ENCODE peak calls at places on chromosomes 6 and 20, in eight cellular contexts. One of them, this sample, is unnamed. For H3K4me1, the result is how much of the 10 kb centered on the place peaks cover.

GRCh38 chr6:54784021-54784420 is 62.5 kb upstream of the FAM83B start:
- DNase-seq in Karpas-422: no peak
- DNase-seq in lower lobe of right lung: no peak
- DNase-seq in stomach: no peak
- DNase-seq in fibroblast of lung: peak
- DNase-seq in thyroid gland: no peak
- DNase-seq in heart right ventricle: no peak
- DNase-seq in esophagus squamous epithelium: no peak
- DNase-seq in this sample: no peak

GRCh38 chr20:3930265-3931206 is 41.3 kb downstream of the PANK2 start:
- DNase-seq in heart right ventricle: no peak
- DNase-seq in thyroid gland: peak
- DNase-seq in lower lobe of right lung: no peak
- DNase-seq in stomach: no peak
- DNase-seq in Karpas-422: no peak
- DNase-seq in fibroblast of lung: no peak
- DNase-seq in esophagus squamous epithelium: no peak
- DNase-seq in this sample: no peak

GRCh38 chr20:52105045-52105572 is 86.5 kb downstream of the ZFP64 start:
- DNase-seq in lower lobe of right lung: no peak
- DNase-seq in stomach: no peak
- DNase-seq in Karpas-422: no peak
- DNase-seq in esophagus squamous epithelium: no peak
- DNase-seq in thyroid gland: peak
- DNase-seq in fibroblast of lung: peak
- DNase-seq in heart right ventricle: no peak
- DNase-seq in this sample: peak

GRCh38 chr6:136526196-136526930 is 23.9 kb downstream of the MAP7 start:
- DNase-seq in heart right ventricle: peak
- DNase-seq in esophagus squamous epithelium: no peak
- DNase-seq in fibroblast of lung: peak
- DNase-seq in lower lobe of right lung: peak
- DNase-seq in Karpas-422: no peak
- DNase-seq in thyroid gland: peak
- DNase-seq in stomach: peak
- DNase-seq in this sample: peak

GRCh38 chr6:34001706-34002645 is 143.9 kb downstream of the GRM4 start:
- DNase-seq in fibroblast of lung: no peak
- DNase-seq in thyroid gland: no peak
- DNase-seq in lower lobe of right lung: no peak
- DNase-seq in heart right ventricle: no peak
- DNase-seq in stomach: no peak
- DNase-seq in esophagus squamous epithelium: no peak
- DNase-seq in Karpas-422: no peak
- DNase-seq in this sample: no peak

GRCh38 chr6:82178084-82178758 is 69.3 kb downstream of the IBTK start:
- DNase-seq in esophagus squamous epithelium: no peak
- DNase-seq in Karpas-422: peak
- DNase-seq in lower lobe of right lung: no peak
- DNase-seq in heart right ventricle: no peak
- DNase-seq in stomach: no peak
- DNase-seq in fibroblast of lung: peak
- DNase-seq in thyroid gland: no peak
- DNase-seq in this sample: no peak

GRCh38 chr6:140641412-140641811 is 1267.0 kb upstream of the CITED2 start:
- DNase-seq in stomach: no peak
- DNase-seq in lower lobe of right lung: no peak
- DNase-seq in esophagus squamous epithelium: no peak
- DNase-seq in thyroid gland: no peak
- DNase-seq in Karpas-422: no peak
- DNase-seq in heart right ventricle: no peak
- DNase-seq in fibroblast of lung: no peak
- DNase-seq in this sample: no peak

GRCh38 chr6:146267946-146268345 is 239.1 kb downstream of the GRM1 start:
- DNase-seq in stomach: no peak
- DNase-seq in Karpas-422: no peak
- DNase-seq in thyroid gland: no peak
- DNase-seq in lower lobe of right lung: no peak
- DNase-seq in esophagus squamous epithelium: no peak
- DNase-seq in heart right ventricle: no peak
- DNase-seq in fibroblast of lung: no peak
- DNase-seq in this sample: no peak

GRCh38 chr20:23031346-23031745 is 3.8 kb upstream of the SSTR4 start:
- DNase-seq in esophagus squamous epithelium: no peak
- DNase-seq in thyroid gland: no peak
- DNase-seq in stomach: no peak
- DNase-seq in lower lobe of right lung: no peak
- DNase-seq in fibroblast of lung: no peak
- DNase-seq in heart right ventricle: no peak
- DNase-seq in Karpas-422: no peak
- DNase-seq in this sample: no peak

GRCh38 chr6:138287144-138287955 is 69.1 kb upstream of the PBOV1 start:
- DNase-seq in stomach: peak
- DNase-seq in lower lobe of right lung: peak
- DNase-seq in esophagus squamous epithelium: no peak
- DNase-seq in Karpas-422: peak
- DNase-seq in heart right ventricle: no peak
- DNase-seq in thyroid gland: peak
- DNase-seq in fibroblast of lung: no peak
- DNase-seq in this sample: peak

GRCh38 chr20:25011261-25011660 is 18.7 kb upstream of the APMAP start:
- DNase-seq in thyroid gland: no peak
- DNase-seq in Karpas-422: no peak
- DNase-seq in heart right ventricle: no peak
- DNase-seq in esophagus squamous epithelium: no peak
- DNase-seq in stomach: no peak
- DNase-seq in fibroblast of lung: no peak
- DNase-seq in lower lobe of right lung: no peak
- DNase-seq in this sample: peak

GRCh38 chr20:33689973-33690372 is 3.8 kb upstream of the E2F1 start:
- DNase-seq in esophagus squamous epithelium: no peak
- DNase-seq in stomach: no peak
- DNase-seq in lower lobe of right lung: no peak
- DNase-seq in heart right ventricle: no peak
- DNase-seq in Karpas-422: no peak
- DNase-seq in fibroblast of lung: peak
- DNase-seq in thyroid gland: no peak
- DNase-seq in this sample: no peak

GRCh38 chr20:22805219-22805618 is 220.8 kb upstream of the FOXA2 start:
- DNase-seq in Karpas-422: no peak
- DNase-seq in esophagus squamous epithelium: no peak
- DNase-seq in lower lobe of right lung: no peak
- DNase-seq in heart right ventricle: peak
- DNase-seq in thyroid gland: no peak
- DNase-seq in fibroblast of lung: peak
- DNase-seq in stomach: no peak
- DNase-seq in this sample: no peak

GRCh38 chr6:69722683-69723082 is 74.1 kb downstream of the LMBRD1 start:
- DNase-seq in fibroblast of lung: no peak
- DNase-seq in stomach: no peak
- DNase-seq in lower lobe of right lung: no peak
- DNase-seq in esophagus squamous epithelium: no peak
- DNase-seq in thyroid gland: no peak
- DNase-seq in heart right ventricle: no peak
- DNase-seq in Karpas-422: no peak
- DNase-seq in this sample: no peak

GRCh38 chr6:132814716-132815570 is 574 bp downstream of the RPS12 start:
- DNase-seq in heart right ventricle: peak
- DNase-seq in Karpas-422: no peak
- DNase-seq in thyroid gland: peak
- DNase-seq in esophagus squamous epithelium: peak
- DNase-seq in fibroblast of lung: peak
- DNase-seq in stomach: no peak
- DNase-seq in lower lobe of right lung: peak
- DNase-seq in this sample: no peak

GRCh38 chr6:18528084-18528743 is 141.1 kb downstream of the RNF144B start:
- DNase-seq in esophagus squamous epithelium: no peak
- DNase-seq in Karpas-422: peak
- DNase-seq in stomach: no peak
- DNase-seq in lower lobe of right lung: no peak
- DNase-seq in thyroid gland: no peak
- DNase-seq in fibroblast of lung: peak
- DNase-seq in heart right ventricle: no peak
- DNase-seq in this sample: no peak

DNA sequence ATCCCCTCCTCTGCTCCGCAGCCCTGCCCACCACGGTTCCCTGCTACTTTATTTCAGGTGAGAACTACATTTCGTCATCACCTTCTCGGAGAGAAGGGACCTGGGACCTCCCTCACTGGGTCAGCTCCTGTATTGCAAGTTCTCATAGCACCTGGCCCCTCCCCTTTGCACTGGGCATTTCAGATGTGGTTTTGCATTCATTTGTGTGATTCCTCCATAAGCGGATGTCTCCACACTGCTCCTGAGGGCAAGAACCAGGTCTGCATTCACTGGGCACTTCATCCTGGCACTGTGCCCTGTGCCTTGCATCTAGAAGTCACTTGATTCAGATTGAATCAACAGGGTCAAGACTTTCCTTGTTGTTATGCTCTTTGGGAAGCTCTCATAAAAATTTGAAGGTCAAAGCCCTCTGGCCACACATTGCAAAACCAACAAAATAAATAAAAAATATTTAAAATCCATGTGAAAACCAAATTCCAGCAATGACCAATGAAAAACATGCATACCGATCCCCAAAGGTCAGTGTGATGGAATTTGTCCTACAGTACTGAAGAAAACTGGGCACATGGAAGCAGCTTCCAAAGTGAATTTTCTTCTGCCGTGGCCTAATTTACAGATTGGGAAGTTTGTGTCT is 89.1 kb upstream of the F13A1 start:
- DNase-seq in heart right ventricle: no peak
- DNase-seq in fibroblast of lung: no peak
- DNase-seq in lower lobe of right lung: no peak
- DNase-seq in Karpas-422: no peak
- DNase-seq in thyroid gland: peak
- DNase-seq in stomach: no peak
- DNase-seq in esophagus squamous epithelium: no peak
- DNase-seq in this sample: no peak
- H3K4me1 ChIP-seq in heart right ventricle: under half
- H3K4me1 ChIP-seq in fibroblast of lung: under half
- H3K4me1 ChIP-seq in lower lobe of right lung: under half
- H3K4me1 ChIP-seq in Karpas-422: under half
- H3K4me1 ChIP-seq in thyroid gland: under half
- H3K4me1 ChIP-seq in stomach: under half
- H3K4me1 ChIP-seq in esophagus squamous epithelium: under half
- H3K4me1 ChIP-seq in this sample: under half

GRCh38 chr20:35305682-35306556 is 13.7 kb upstream of the FAM83C start:
- DNase-seq in esophagus squamous epithelium: peak
- DNase-seq in heart right ventricle: no peak
- DNase-seq in lower lobe of right lung: no peak
- DNase-seq in Karpas-422: no peak
- DNase-seq in fibroblast of lung: peak
- DNase-seq in thyroid gland: no peak
- DNase-seq in stomach: peak
- DNase-seq in this sample: peak

GRCh38 chr20:35302421-35303335 is 10.5 kb upstream of the FAM83C start:
- DNase-seq in Karpas-422: no peak
- DNase-seq in thyroid gland: no peak
- DNase-seq in lower lobe of right lung: no peak
- DNase-seq in esophagus squamous epithelium: no peak
- DNase-seq in heart right ventricle: no peak
- DNase-seq in stomach: no peak
- DNase-seq in fibroblast of lung: peak
- DNase-seq in this sample: no peak

GRCh38 chr20:35304956-35305355 is 12.7 kb upstream of the FAM83C start:
- DNase-seq in heart right ventricle: no peak
- DNase-seq in lower lobe of right lung: no peak
- DNase-seq in esophagus squamous epithelium: no peak
- DNase-seq in Karpas-422: no peak
- DNase-seq in thyroid gland: no peak
- DNase-seq in fibroblast of lung: no peak
- DNase-seq in stomach: no peak
- DNase-seq in this sample: no peak

GRCh38 chr20:35303382-35303734 is 11.1 kb upstream of the FAM83C start:
- DNase-seq in lower lobe of right lung: no peak
- DNase-seq in esophagus squamous epithelium: no peak
- DNase-seq in heart right ventricle: no peak
- DNase-seq in stomach: no peak
- DNase-seq in thyroid gland: no peak
- DNase-seq in Karpas-422: no peak
- DNase-seq in fibroblast of lung: no peak
- DNase-seq in this sample: no peak

GRCh38 chr20:35303735-35304431 is 11.7 kb upstream of the FAM83C start:
- DNase-seq in Karpas-422: peak
- DNase-seq in stomach: peak
- DNase-seq in lower lobe of right lung: peak
- DNase-seq in thyroid gland: peak
- DNase-seq in fibroblast of lung: peak
- DNase-seq in esophagus squamous epithelium: peak
- DNase-seq in heart right ventricle: peak
- DNase-seq in this sample: peak
- H3K4me1 ChIP-seq in Karpas-422: under half
- H3K4me1 ChIP-seq in stomach: under half
- H3K4me1 ChIP-seq in lower lobe of right lung: under half
- H3K4me1 ChIP-seq in thyroid gland: under half
- H3K4me1 ChIP-seq in fibroblast of lung: half or more
- H3K4me1 ChIP-seq in esophagus squamous epithelium: under half
- H3K4me1 ChIP-seq in heart right ventricle: under half
- H3K4me1 ChIP-seq in this sample: under half

DNA sequence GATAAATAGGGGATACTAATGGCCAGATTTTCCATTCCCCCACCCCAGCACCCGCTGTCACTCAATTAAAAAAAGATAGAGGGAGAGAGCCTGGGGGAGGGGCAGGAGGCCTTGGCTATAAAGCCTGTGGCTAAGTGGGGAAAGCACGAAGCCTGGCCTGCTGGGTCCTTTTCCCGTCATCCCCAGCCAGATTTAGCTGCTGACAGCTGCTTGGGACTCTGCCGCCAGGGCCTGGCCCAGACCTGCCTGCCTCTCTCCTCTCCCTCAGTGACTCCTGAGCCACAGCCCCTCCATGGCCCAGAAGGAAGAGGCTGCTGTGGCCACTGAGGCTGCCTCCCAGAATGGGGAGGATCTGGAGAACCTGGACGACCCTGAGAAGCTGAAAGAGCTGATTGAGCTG is at the start of gene APOBEC2:
- DNase-seq in lower lobe of right lung: no peak
- DNase-seq in fibroblast of lung: no peak
- DNase-seq in Karpas-422: no peak
- DNase-seq in heart right ventricle: peak
- DNase-seq in stomach: no peak
- DNase-seq in thyroid gland: no peak
- DNase-seq in esophagus squamous epithelium: no peak
- DNase-seq in this sample: no peak
- H3K4me1 ChIP-seq in lower lobe of right lung: under half
- H3K4me1 ChIP-seq in fibroblast of lung: under half
- H3K4me1 ChIP-seq in Karpas-422: under half
- H3K4me1 ChIP-seq in heart right ventricle: under half
- H3K4me1 ChIP-seq in stomach: under half
- H3K4me1 ChIP-seq in thyroid gland: under half
- H3K4me1 ChIP-seq in esophagus squamous epithelium: under half
- H3K4me1 ChIP-seq in this sample: half or more

GRCh38 chr6:43680583-43681120 is 6.9 kb downstream of the MRPS18A start:
- DNase-seq in lower lobe of right lung: no peak
- DNase-seq in fibroblast of lung: no peak
- DNase-seq in stomach: no peak
- DNase-seq in thyroid gland: no peak
- DNase-seq in Karpas-422: no peak
- DNase-seq in esophagus squamous epithelium: no peak
- DNase-seq in heart right ventricle: no peak
- DNase-seq in this sample: no peak
- H3K4me1 ChIP-seq in lower lobe of right lung: under half
- H3K4me1 ChIP-seq in fibroblast of lung: under half
- H3K4me1 ChIP-seq in stomach: under half
- H3K4me1 ChIP-seq in thyroid gland: under half
- H3K4me1 ChIP-seq in Karpas-422: under half
- H3K4me1 ChIP-seq in esophagus squamous epithelium: under half
- H3K4me1 ChIP-seq in heart right ventricle: under half
- H3K4me1 ChIP-seq in this sample: under half

GRCh38 chr6:170415318-170415717 is 108.8 kb downstream of the FAM120B start:
- DNase-seq in Karpas-422: no peak
- DNase-seq in fibroblast of lung: no peak
- DNase-seq in esophagus squamous epithelium: no peak
- DNase-seq in stomach: no peak
- DNase-seq in heart right ventricle: no peak
- DNase-seq in lower lobe of right lung: no peak
- DNase-seq in thyroid gland: no peak
- DNase-seq in this sample: no peak
- H3K4me1 ChIP-seq in Karpas-422: under half
- H3K4me1 ChIP-seq in fibroblast of lung: under half
- H3K4me1 ChIP-seq in esophagus squamous epithelium: under half
- H3K4me1 ChIP-seq in stomach: under half
- H3K4me1 ChIP-seq in heart right ventricle: under half
- H3K4me1 ChIP-seq in lower lobe of right lung: under half
- H3K4me1 ChIP-seq in thyroid gland: under half
- H3K4me1 ChIP-seq in this sample: under half